ENCODE peak calls at places on chromosomes 4 and X, in eight cellular contexts. T, B, W, Y, C, D, K and F are unnamed samples.

GRCh38 chr4:180828455-180829018 is 1414.7 kb upstream of the TENM3 start:
- DNase-seq in K (no peak), W (peak), D (peak), B (no peak), C (peak), T (peak), Y (no peak), F (peak)

GRCh38 chr4:32268949-32269348 is 1548.8 kb downstream of the PCDH7 start:
- DNase-seq in D (peak), B (no peak), Y (no peak), C (peak), T (no peak), W (no peak), K (no peak), F (no peak)

GRCh38 chr4:75306496-75306895 is 207.7 kb downstream of the RCHY1 start:
- DNase-seq in C (no peak), Y (no peak), B (no peak), T (no peak), W (no peak), K (no peak), D (no peak), F (no peak)

GRCh38 chrX:37380256-37380655 is 31.1 kb downstream of the PRRG1 start:
- DNase-seq in W (no peak), B (no peak), D (no peak), Y (no peak), C (no peak), T (no peak), K (no peak), F (no peak)

GRCh38 chrX:131399692-131400428 is 110.8 kb upstream of the IGSF1 start:
- DNase-seq in D (no peak), W (no peak), T (no peak), B (no peak), Y (no peak), K (no peak), C (peak), F (no peak)

GRCh38 chr4:149194061-149194460 is 621.6 kb downstream of the IQCM start:
- DNase-seq in K (no peak), C (no peak), T (no peak), Y (no peak), D (no peak), B (no peak), W (no peak), F (no peak)

GRCh38 chrX:46953597-46953996 is 41.4 kb downstream of the JADE3 start:
- DNase-seq in B (peak), C (no peak), K (no peak), T (peak), W (no peak), D (peak), Y (no peak), F (no peak)

GRCh38 chr4:7021930-7022658 is 21.1 kb upstream of the TADA2B start:
- DNase-seq in K (no peak), D (peak), T (no peak), Y (peak), W (no peak), B (no peak), C (peak), F (no peak)

GRCh38 chrX:150635952-150636351 is 57.2 kb upstream of the MTMR1 start:
- DNase-seq in K (no peak), W (no peak), D (peak), Y (no peak), C (peak), B (no peak), T (no peak), F (no peak)

GRCh38 chr4:13762126-13762525 is 134.6 kb upstream of the BOD1L1 start:
- DNase-seq in C (no peak), B (no peak), T (no peak), D (peak), W (no peak), Y (no peak), K (no peak), F (no peak)

GRCh38 chr4:176359590-176359989 is 39.8 kb downstream of the SPCS3 start:
- DNase-seq in C (no peak), Y (no peak), D (peak), K (no peak), T (no peak), W (no peak), B (no peak), F (no peak)

GRCh38 chrX:7921750-7922149 is 5.5 kb downstream of the PNPLA4 start:
- DNase-seq in B (no peak), D (no peak), T (no peak), K (no peak), W (no peak), Y (no peak), C (no peak), F (no peak)

GRCh38 chr4:74092957-74093356 is 6.0 kb downstream of the CXCL2 start:
- DNase-seq in W (no peak), D (peak), B (no peak), Y (no peak), C (no peak), K (no peak), T (no peak), F (no peak)

GRCh38 chr4:178244785-178245184 is 802.5 kb upstream of the AGA start:
- DNase-seq in K (no peak), W (no peak), T (no peak), C (no peak), B (no peak), D (no peak), Y (no peak), F (no peak)

GRCh38 chr4:41496980-41497379 is 41.0 kb upstream of the LIMCH1 start:
- DNase-seq in W (no peak), D (no peak), C (no peak), K (no peak), Y (no peak), T (no peak), B (no peak), F (no peak)

GRCh38 chr4:47383829-47384427 is 79.6 kb downstream of the COMMD8 start:
- DNase-seq in W (no peak), Y (no peak), K (no peak), D (peak), C (peak), T (no peak), B (no peak), F (no peak)

GRCh38 chrX:103376118-103376978 is at the start of gene BEX3:
- DNase-seq in K (peak), B (peak), T (peak), C (peak), Y (peak), D (peak), W (peak), F (peak)

GRCh38 chrX:25012793-25013592 is 2.8 kb downstream of the ARX start:
- DNase-seq in K (no peak), W (no peak), T (no peak), C (no peak), Y (peak), B (no peak), D (no peak), F (no peak)

GRCh38 chrX:15724911-15725310 is 13.2 kb upstream of the CA5B start:
- DNase-seq in C (no peak), D (no peak), K (no peak), W (no peak), Y (no peak), T (no peak), B (no peak), F (no peak)
- TF ChIP-seq CTCF in C (no peak), D (no peak), K (no peak), W (no peak), Y (no peak), T (no peak), B (no peak), F (no peak)

DNA sequence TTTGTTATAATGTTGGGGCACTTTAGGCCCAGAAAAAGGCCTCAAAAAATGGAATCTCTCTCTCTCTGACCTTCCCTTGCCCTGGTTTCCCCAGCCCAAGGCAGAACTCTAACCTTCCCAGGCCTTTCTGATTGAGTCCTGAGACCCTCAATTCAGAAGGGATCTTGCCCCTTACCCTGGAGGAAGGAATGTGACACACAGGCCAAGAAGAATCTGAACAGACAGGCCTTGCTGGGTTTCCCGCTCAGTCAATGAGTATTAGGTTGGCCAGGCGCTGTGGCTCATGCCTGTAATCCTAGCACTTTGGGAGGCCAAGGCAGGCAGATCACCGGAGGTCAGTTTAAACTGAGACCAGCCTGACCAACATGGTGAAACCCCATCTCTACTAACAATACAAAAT is 27.6 kb downstream of the ELOVL6 start:
- DNase-seq in B (no peak), C (no peak), Y (no peak), T (no peak), D (no peak), W (no peak), K (no peak), F (no peak)
- TF ChIP-seq CTCF in B (no peak), C (no peak), Y (no peak), T (peak), D (no peak), W (no peak), K (no peak), F (no peak)

GRCh38 chrX:71622347-71623104 is 4.2 kb upstream of the CXCR3 start:
- DNase-seq in C (peak), K (peak), D (peak), T (peak), W (peak), Y (peak), B (peak), F (peak)
- TF ChIP-seq CTCF in C (no peak), K (no peak), D (peak), T (peak), W (no peak), Y (peak), B (no peak), F (no peak)

GRCh38 chr4:95693594-95693993 is 144.8 kb upstream of the UNC5C start:
- DNase-seq in K (no peak), D (no peak), W (no peak), T (no peak), C (peak), B (no peak), Y (no peak), F (peak)
- TF ChIP-seq CTCF in K (no peak), D (no peak), W (no peak), T (no peak), C (peak), B (no peak), Y (no peak), F (no peak)

DNA sequence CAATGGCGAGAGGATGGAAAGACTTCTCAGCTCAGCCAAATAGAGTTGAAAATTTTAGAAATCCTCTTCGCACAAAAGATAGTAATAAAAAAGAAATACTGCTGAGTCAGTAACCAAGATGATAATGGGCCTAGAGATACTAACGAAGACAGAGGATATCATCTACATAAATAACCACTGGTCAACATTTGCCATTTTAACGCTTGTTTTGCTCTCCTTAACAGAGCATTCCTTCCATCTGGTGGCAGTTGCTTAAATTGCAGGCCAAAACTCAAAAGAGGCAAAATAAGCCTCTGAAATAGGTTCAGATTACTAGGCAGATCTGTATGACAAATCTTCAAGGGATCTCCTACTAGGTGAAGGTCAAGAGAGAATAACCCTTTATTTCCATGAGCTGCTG is 51.7 kb upstream of the MCF2 start:
- DNase-seq in W (peak), B (no peak), T (no peak), D (peak), Y (no peak), K (no peak), C (peak), F (peak)
- TF ChIP-seq CTCF in W (peak), B (no peak), T (peak), D (peak), Y (peak), K (no peak), C (peak), F (no peak)

DNA sequence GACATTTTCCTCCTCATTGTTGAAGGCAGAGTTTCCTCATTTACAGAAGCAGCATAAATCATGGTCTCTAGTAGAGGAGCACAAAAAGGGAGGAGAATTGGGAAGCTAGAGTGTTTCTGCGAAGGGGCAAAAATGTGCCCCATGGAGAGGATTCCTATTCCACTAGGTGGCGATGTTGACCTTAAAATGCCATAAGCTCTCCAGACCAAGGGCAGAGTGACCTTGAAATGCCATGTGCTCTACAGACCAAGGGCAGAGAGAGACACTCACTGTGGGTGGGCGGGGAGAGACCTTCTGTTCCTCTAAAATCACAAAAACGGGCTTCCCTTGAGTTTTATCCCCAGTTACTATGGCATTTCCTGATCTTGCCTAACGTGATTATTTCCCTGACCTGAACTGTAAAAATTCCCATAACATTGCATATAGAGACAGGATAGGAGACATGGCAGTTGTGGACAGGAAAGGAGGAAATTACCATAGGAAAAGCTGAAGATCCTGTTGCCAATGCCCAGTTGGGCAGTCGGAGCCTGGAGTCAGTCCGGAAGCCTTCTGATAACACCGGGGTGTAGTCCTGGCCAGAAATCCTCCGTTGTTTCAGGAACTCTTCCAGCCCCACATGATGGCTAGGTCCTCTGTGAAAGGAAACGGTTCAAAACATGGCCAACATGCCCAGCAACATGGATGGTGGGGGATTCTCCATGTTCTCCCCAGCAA is 567.7 kb downstream of the MAGEB5 start:
- DNase-seq in K (no peak), W (no peak), Y (no peak), B (peak), D (peak), C (peak), T (peak), F (peak)
- TF ChIP-seq CTCF in K (peak), W (peak), Y (peak), B (peak), D (peak), C (peak), T (peak), F (peak)